ENCODE peak calls at places on chromosomes 11 and 22, in ten cellular contexts. One of them, this sample, is unnamed.

GRCh38 chr11:46693597-46694012 is 6.8 kb downstream of the ARHGAP1 start:
- DNase-seq in stimulated activated CD8-positive, alpha-beta memory T cell treated with anti-CD3 and anti-CD28 coated beads, Interleukin-15, amount 100 ng/mL, for 24 hours: no peak
- DNase-seq in AG08396: no peak
- DNase-seq in stimulated activated CD4-positive, alpha-beta T cell treated with anti-CD3 and anti-CD28 coated beads, TNF-alpha, amount 100 ng/mL, for 1 hour: no peak
- DNase-seq in ELR: peak; percentile 21
- DNase-seq in NCI-H345: no peak
- DNase-seq in EH: peak; percentile 53
- DNase-seq in T-cell: no peak
- DNase-seq in astrocyte of the spinal cord: peak; percentile 40
- DNase-seq in uterus: peak; percentile 61
- DNase-seq in this sample: no peak

GRCh38 chr11:125070699-125071254 is 7.7 kb downstream of the SLC37A2 start:
- DNase-seq in AG08396: peak; percentile 67
- DNase-seq in ELR: peak; percentile 83
- DNase-seq in stimulated activated CD8-positive, alpha-beta memory T cell treated with anti-CD3 and anti-CD28 coated beads, Interleukin-15, amount 100 ng/mL, for 24 hours: no peak
- DNase-seq in T-cell: no peak
- DNase-seq in stimulated activated CD4-positive, alpha-beta T cell treated with anti-CD3 and anti-CD28 coated beads, TNF-alpha, amount 100 ng/mL, for 1 hour: no peak
- DNase-seq in NCI-H345: no peak
- DNase-seq in uterus: peak; percentile 47
- DNase-seq in EH: peak; percentile 61
- DNase-seq in astrocyte of the spinal cord: peak; percentile 31
- DNase-seq in this sample: no peak

GRCh38 chr22:20111045-20111688 is 4.7 kb upstream of the RANBP1 start:
- DNase-seq in ELR: peak; percentile 71
- DNase-seq in T-cell: no peak
- DNase-seq in astrocyte of the spinal cord: peak; percentile 19
- DNase-seq in stimulated activated CD8-positive, alpha-beta memory T cell treated with anti-CD3 and anti-CD28 coated beads, Interleukin-15, amount 100 ng/mL, for 24 hours: no peak
- DNase-seq in AG08396: peak; percentile 54
- DNase-seq in EH: peak; percentile 36
- DNase-seq in NCI-H345: no peak
- DNase-seq in uterus: no peak
- DNase-seq in stimulated activated CD4-positive, alpha-beta T cell treated with anti-CD3 and anti-CD28 coated beads, TNF-alpha, amount 100 ng/mL, for 1 hour: no peak
- DNase-seq in this sample: no peak

GRCh38 chr22:49152146-49152929 is 675.3 kb downstream of the BRD1 start:
- DNase-seq in NCI-H345: peak; percentile 58
- DNase-seq in ELR: no peak
- DNase-seq in stimulated activated CD4-positive, alpha-beta T cell treated with anti-CD3 and anti-CD28 coated beads, TNF-alpha, amount 100 ng/mL, for 1 hour: no peak
- DNase-seq in T-cell: no peak
- DNase-seq in astrocyte of the spinal cord: no peak
- DNase-seq in stimulated activated CD8-positive, alpha-beta memory T cell treated with anti-CD3 and anti-CD28 coated beads, Interleukin-15, amount 100 ng/mL, for 24 hours: no peak
- DNase-seq in AG08396: no peak
- DNase-seq in uterus: no peak
- DNase-seq in EH: no peak
- DNase-seq in this sample: peak; percentile 54

GRCh38 chr22:22072169-22072836 is 89.7 kb upstream of the TOP3B start:
- DNase-seq in T-cell: no peak
- DNase-seq in uterus: no peak
- DNase-seq in AG08396: no peak
- DNase-seq in NCI-H345: no peak
- DNase-seq in stimulated activated CD8-positive, alpha-beta memory T cell treated with anti-CD3 and anti-CD28 coated beads, Interleukin-15, amount 100 ng/mL, for 24 hours: no peak
- DNase-seq in stimulated activated CD4-positive, alpha-beta T cell treated with anti-CD3 and anti-CD28 coated beads, TNF-alpha, amount 100 ng/mL, for 1 hour: no peak
- DNase-seq in EH: no peak
- DNase-seq in ELR: no peak
- DNase-seq in astrocyte of the spinal cord: no peak
- DNase-seq in this sample: no peak

GRCh38 chr11:18540207-18541009 is 13.7 kb upstream of the TSG101 start:
- DNase-seq in T-cell: no peak
- DNase-seq in stimulated activated CD8-positive, alpha-beta memory T cell treated with anti-CD3 and anti-CD28 coated beads, Interleukin-15, amount 100 ng/mL, for 24 hours: no peak
- DNase-seq in stimulated activated CD4-positive, alpha-beta T cell treated with anti-CD3 and anti-CD28 coated beads, TNF-alpha, amount 100 ng/mL, for 1 hour: no peak
- DNase-seq in EH: peak; percentile 21
- DNase-seq in ELR: peak; percentile 56
- DNase-seq in uterus: no peak
- DNase-seq in NCI-H345: peak; percentile 6
- DNase-seq in AG08396: no peak
- DNase-seq in astrocyte of the spinal cord: peak; percentile 30
- DNase-seq in this sample: no peak

GRCh38 chr11:119055901-119056300 is 1.1 kb downstream of the HYOU1 start:
- DNase-seq in EH: peak; percentile 59
- DNase-seq in uterus: no peak
- DNase-seq in T-cell: no peak
- DNase-seq in ELR: peak; percentile 58
- DNase-seq in NCI-H345: no peak
- DNase-seq in stimulated activated CD4-positive, alpha-beta T cell treated with anti-CD3 and anti-CD28 coated beads, TNF-alpha, amount 100 ng/mL, for 1 hour: no peak
- DNase-seq in AG08396: peak; percentile 41
- DNase-seq in astrocyte of the spinal cord: peak; percentile 24
- DNase-seq in stimulated activated CD8-positive, alpha-beta memory T cell treated with anti-CD3 and anti-CD28 coated beads, Interleukin-15, amount 100 ng/mL, for 24 hours: no peak
- DNase-seq in this sample: no peak

GRCh38 chr11:64831411-64831891 is 13.0 kb downstream of the CDC42BPG start:
- DNase-seq in EH: no peak
- DNase-seq in stimulated activated CD4-positive, alpha-beta T cell treated with anti-CD3 and anti-CD28 coated beads, TNF-alpha, amount 100 ng/mL, for 1 hour: no peak
- DNase-seq in stimulated activated CD8-positive, alpha-beta memory T cell treated with anti-CD3 and anti-CD28 coated beads, Interleukin-15, amount 100 ng/mL, for 24 hours: no peak
- DNase-seq in ELR: no peak
- DNase-seq in NCI-H345: no peak
- DNase-seq in AG08396: no peak
- DNase-seq in uterus: no peak
- DNase-seq in astrocyte of the spinal cord: no peak
- DNase-seq in T-cell: no peak
- DNase-seq in this sample: no peak

GRCh38 chr11:25206762-25207161 is 709.9 kb downstream of the LUZP2 start:
- DNase-seq in stimulated activated CD4-positive, alpha-beta T cell treated with anti-CD3 and anti-CD28 coated beads, TNF-alpha, amount 100 ng/mL, for 1 hour: no peak
- DNase-seq in NCI-H345: no peak
- DNase-seq in uterus: no peak
- DNase-seq in stimulated activated CD8-positive, alpha-beta memory T cell treated with anti-CD3 and anti-CD28 coated beads, Interleukin-15, amount 100 ng/mL, for 24 hours: no peak
- DNase-seq in T-cell: no peak
- DNase-seq in astrocyte of the spinal cord: no peak
- DNase-seq in EH: no peak
- DNase-seq in AG08396: no peak
- DNase-seq in ELR: no peak
- DNase-seq in this sample: no peak

GRCh38 chr22:46071451-46072029 is 78.8 kb upstream of the PPARA start:
- DNase-seq in astrocyte of the spinal cord: peak; percentile 97
- DNase-seq in AG08396: peak; percentile 88
- DNase-seq in T-cell: peak; percentile 46
- DNase-seq in EH: peak; percentile 96
- DNase-seq in ELR: peak; percentile 94
- DNase-seq in stimulated activated CD8-positive, alpha-beta memory T cell treated with anti-CD3 and anti-CD28 coated beads, Interleukin-15, amount 100 ng/mL, for 24 hours: peak; percentile 25
- DNase-seq in uterus: peak; percentile 97
- DNase-seq in NCI-H345: peak; percentile 88
- DNase-seq in stimulated activated CD4-positive, alpha-beta T cell treated with anti-CD3 and anti-CD28 coated beads, TNF-alpha, amount 100 ng/mL, for 1 hour: no peak
- DNase-seq in this sample: peak; percentile 38

GRCh38 chr22:45376703-45377102 is 36.7 kb downstream of the SMC1B start:
- DNase-seq in stimulated activated CD8-positive, alpha-beta memory T cell treated with anti-CD3 and anti-CD28 coated beads, Interleukin-15, amount 100 ng/mL, for 24 hours: no peak
- DNase-seq in stimulated activated CD4-positive, alpha-beta T cell treated with anti-CD3 and anti-CD28 coated beads, TNF-alpha, amount 100 ng/mL, for 1 hour: no peak
- DNase-seq in AG08396: no peak
- DNase-seq in T-cell: no peak
- DNase-seq in uterus: peak; percentile 63
- DNase-seq in EH: no peak
- DNase-seq in astrocyte of the spinal cord: no peak
- DNase-seq in ELR: no peak
- DNase-seq in NCI-H345: no peak
- DNase-seq in this sample: no peak

GRCh38 chr11:27281276-27281675 is 81.7 kb downstream of the CCDC34 start:
- DNase-seq in AG08396: no peak
- DNase-seq in T-cell: no peak
- DNase-seq in astrocyte of the spinal cord: no peak
- DNase-seq in stimulated activated CD8-positive, alpha-beta memory T cell treated with anti-CD3 and anti-CD28 coated beads, Interleukin-15, amount 100 ng/mL, for 24 hours: no peak
- DNase-seq in stimulated activated CD4-positive, alpha-beta T cell treated with anti-CD3 and anti-CD28 coated beads, TNF-alpha, amount 100 ng/mL, for 1 hour: no peak
- DNase-seq in NCI-H345: no peak
- DNase-seq in ELR: no peak
- DNase-seq in EH: peak; percentile 27
- DNase-seq in uterus: no peak
- DNase-seq in this sample: no peak

GRCh38 chr11:57399221-57399620 is 8.8 kb upstream of the PRG2 start:
- DNase-seq in NCI-H345: no peak
- DNase-seq in ELR: peak; percentile 69
- DNase-seq in AG08396: no peak
- DNase-seq in EH: no peak
- DNase-seq in astrocyte of the spinal cord: peak; percentile 52
- DNase-seq in T-cell: no peak
- DNase-seq in stimulated activated CD4-positive, alpha-beta T cell treated with anti-CD3 and anti-CD28 coated beads, TNF-alpha, amount 100 ng/mL, for 1 hour: no peak
- DNase-seq in stimulated activated CD8-positive, alpha-beta memory T cell treated with anti-CD3 and anti-CD28 coated beads, Interleukin-15, amount 100 ng/mL, for 24 hours: no peak
- DNase-seq in uterus: no peak
- DNase-seq in this sample: no peak

GRCh38 chr11:48307760-48308386 is 1.9 kb downstream of the OR4S1 start:
- DNase-seq in uterus: no peak
- DNase-seq in astrocyte of the spinal cord: peak; percentile 7
- DNase-seq in stimulated activated CD4-positive, alpha-beta T cell treated with anti-CD3 and anti-CD28 coated beads, TNF-alpha, amount 100 ng/mL, for 1 hour: peak; percentile 28
- DNase-seq in ELR: peak; percentile 63
- DNase-seq in NCI-H345: peak; percentile 55
- DNase-seq in EH: peak; percentile 58
- DNase-seq in stimulated activated CD8-positive, alpha-beta memory T cell treated with anti-CD3 and anti-CD28 coated beads, Interleukin-15, amount 100 ng/mL, for 24 hours: peak; percentile 34
- DNase-seq in AG08396: peak; percentile 52
- DNase-seq in T-cell: peak; percentile 31
- DNase-seq in this sample: peak; percentile 62

GRCh38 chr11:65868076-65868667 is 4.4 kb downstream of the EFEMP2 start:
- DNase-seq in NCI-H345: peak; percentile 20
- DNase-seq in T-cell: no peak
- DNase-seq in stimulated activated CD8-positive, alpha-beta memory T cell treated with anti-CD3 and anti-CD28 coated beads, Interleukin-15, amount 100 ng/mL, for 24 hours: no peak
- DNase-seq in uterus: peak; percentile 42
- DNase-seq in EH: no peak
- DNase-seq in stimulated activated CD4-positive, alpha-beta T cell treated with anti-CD3 and anti-CD28 coated beads, TNF-alpha, amount 100 ng/mL, for 1 hour: no peak
- DNase-seq in ELR: no peak
- DNase-seq in astrocyte of the spinal cord: no peak
- DNase-seq in AG08396: no peak
- DNase-seq in this sample: peak; percentile 73

GRCh38 chr22:49037701-49038245 is 789.9 kb downstream of the BRD1 start:
- DNase-seq in uterus: no peak
- DNase-seq in AG08396: no peak
- DNase-seq in ELR: no peak
- DNase-seq in astrocyte of the spinal cord: no peak
- DNase-seq in EH: no peak
- DNase-seq in NCI-H345: no peak
- DNase-seq in T-cell: no peak
- DNase-seq in stimulated activated CD8-positive, alpha-beta memory T cell treated with anti-CD3 and anti-CD28 coated beads, Interleukin-15, amount 100 ng/mL, for 24 hours: no peak
- DNase-seq in stimulated activated CD4-positive, alpha-beta T cell treated with anti-CD3 and anti-CD28 coated beads, TNF-alpha, amount 100 ng/mL, for 1 hour: no peak
- DNase-seq in this sample: no peak

GRCh38 chr11:128294001-128294684 is 293.2 kb downstream of the ETS1 start:
- DNase-seq in stimulated activated CD8-positive, alpha-beta memory T cell treated with anti-CD3 and anti-CD28 coated beads, Interleukin-15, amount 100 ng/mL, for 24 hours: no peak
- DNase-seq in EH: no peak
- DNase-seq in AG08396: no peak
- DNase-seq in NCI-H345: no peak
- DNase-seq in ELR: no peak
- DNase-seq in T-cell: no peak
- DNase-seq in uterus: no peak
- DNase-seq in astrocyte of the spinal cord: no peak
- DNase-seq in stimulated activated CD4-positive, alpha-beta T cell treated with anti-CD3 and anti-CD28 coated beads, TNF-alpha, amount 100 ng/mL, for 1 hour: no peak
- DNase-seq in this sample: no peak

GRCh38 chr11:108914211-108914610 is 249.3 kb downstream of the DDX10 start:
- DNase-seq in astrocyte of the spinal cord: no peak
- DNase-seq in stimulated activated CD4-positive, alpha-beta T cell treated with anti-CD3 and anti-CD28 coated beads, TNF-alpha, amount 100 ng/mL, for 1 hour: no peak
- DNase-seq in EH: no peak
- DNase-seq in ELR: no peak
- DNase-seq in T-cell: no peak
- DNase-seq in AG08396: no peak
- DNase-seq in stimulated activated CD8-positive, alpha-beta memory T cell treated with anti-CD3 and anti-CD28 coated beads, Interleukin-15, amount 100 ng/mL, for 24 hours: no peak
- DNase-seq in uterus: no peak
- DNase-seq in NCI-H345: no peak
- DNase-seq in this sample: no peak